ENCODE peak calls at places on chromosomes 4 and X, in four cellular contexts. One of them, this sample, is unnamed. For H3K4me1, the result is how much of the 10 kb centered on the place peaks cover.

GRCh38 chr4:110629214-110629754 is 6.4 kb upstream of the PITX2 start:
- DNase-seq in stomach: no peak
- DNase-seq in aorta: no peak
- DNase-seq in tibial artery: no peak
- DNase-seq in this sample: no peak

GRCh38 chrX:71906133-71906532 is 4.5 kb upstream of the NHSL2 start:
- DNase-seq in stomach: no peak
- DNase-seq in aorta: no peak
- DNase-seq in tibial artery: no peak
- DNase-seq in this sample: no peak

GRCh38 chr4:12889054-12889453 is 595.1 kb downstream of the RAB28 start:
- DNase-seq in stomach: no peak
- DNase-seq in aorta: peak
- DNase-seq in tibial artery: peak
- DNase-seq in this sample: no peak

GRCh38 chr4:100742045-100742444 is 224.2 kb upstream of the EMCN start:
- DNase-seq in stomach: no peak
- DNase-seq in aorta: no peak
- DNase-seq in tibial artery: no peak
- DNase-seq in this sample: no peak

GRCh38 chrX:9997524-9997923 is 30.4 kb downstream of the CLDN34 start:
- DNase-seq in stomach: no peak
- DNase-seq in aorta: no peak
- DNase-seq in tibial artery: no peak
- DNase-seq in this sample: no peak

GRCh38 chr4:8015512-8015911 is 75.9 kb upstream of the AFAP1 start:
- DNase-seq in stomach: no peak
- DNase-seq in aorta: no peak
- DNase-seq in tibial artery: no peak
- DNase-seq in this sample: no peak

GRCh38 chrX:68365356-68365755 is 67.9 kb downstream of the OPHN1 start:
- DNase-seq in stomach: no peak
- DNase-seq in aorta: no peak
- DNase-seq in tibial artery: no peak
- DNase-seq in this sample: no peak

GRCh38 chr4:102321260-102321991 is 23.9 kb downstream of the SLC39A8 start:
- DNase-seq in stomach: no peak
- DNase-seq in aorta: no peak
- DNase-seq in tibial artery: no peak
- DNase-seq in this sample: no peak

GRCh38 chr4:688695-689497 is at the start of gene SLC49A3:
- DNase-seq in stomach: peak
- DNase-seq in aorta: peak
- DNase-seq in tibial artery: no peak
- DNase-seq in this sample: no peak

GRCh38 chr4:171186700-171187099 is 626.5 kb upstream of the GALNTL6 start:
- DNase-seq in stomach: no peak
- DNase-seq in aorta: no peak
- DNase-seq in tibial artery: no peak
- DNase-seq in this sample: no peak

GRCh38 chrX:1813809-1814208 is 198.9 kb downstream of the ASMT start:
- DNase-seq in stomach: no peak
- DNase-seq in aorta: no peak
- DNase-seq in tibial artery: no peak
- DNase-seq in this sample: no peak

GRCh38 chrX:24860140-24860539 is 155.6 kb downstream of the ARX start:
- DNase-seq in stomach: no peak
- DNase-seq in aorta: no peak
- DNase-seq in tibial artery: no peak
- DNase-seq in this sample: no peak

GRCh38 chrX:66751136-66751782 is 112.4 kb upstream of the EDA2R start:
- DNase-seq in stomach: no peak
- DNase-seq in aorta: no peak
- DNase-seq in tibial artery: no peak
- DNase-seq in this sample: no peak

GRCh38 chr4:185831125-185831815 is 19.3 kb upstream of the SORBS2 start:
- DNase-seq in stomach: no peak
- DNase-seq in aorta: no peak
- DNase-seq in tibial artery: no peak
- DNase-seq in this sample: no peak

GRCh38 chr4:184062769-184063168 is 154.9 kb downstream of the ENPP6 start:
- DNase-seq in stomach: no peak
- DNase-seq in aorta: no peak
- DNase-seq in tibial artery: no peak
- DNase-seq in this sample: no peak

GRCh38 chr4:144820706-144821105 is 174.8 kb downstream of the HHIP start:
- DNase-seq in stomach: no peak
- DNase-seq in aorta: no peak
- DNase-seq in tibial artery: no peak
- DNase-seq in this sample: no peak

GRCh38 chr4:156252300-156253016 is 298.8 kb upstream of the CTSO start:
- DNase-seq in stomach: no peak
- DNase-seq in aorta: no peak
- DNase-seq in tibial artery: no peak
- DNase-seq in this sample: no peak

GRCh38 chr4:52714597-52715254 is 36.5 kb downstream of the ERVMER34-1 start:
- DNase-seq in stomach: no peak
- DNase-seq in aorta: no peak
- DNase-seq in tibial artery: no peak
- DNase-seq in this sample: no peak

GRCh38 chr4:133095591-133095990 is 53.5 kb upstream of the PCDH10 start:
- DNase-seq in stomach: no peak
- DNase-seq in aorta: no peak
- DNase-seq in tibial artery: no peak
- DNase-seq in this sample: no peak

GRCh38 chrX:144566592-144566991 is 680.7 kb upstream of the SPANXN1 start:
- DNase-seq in stomach: no peak
- DNase-seq in aorta: no peak
- DNase-seq in tibial artery: no peak
- DNase-seq in this sample: no peak

GRCh38 chrX:106894392-106894909 is 8.7 kb downstream of the RIPPLY1 start:
- DNase-seq in stomach: peak
- DNase-seq in aorta: peak
- DNase-seq in tibial artery: peak
- DNase-seq in this sample: peak

DNA sequence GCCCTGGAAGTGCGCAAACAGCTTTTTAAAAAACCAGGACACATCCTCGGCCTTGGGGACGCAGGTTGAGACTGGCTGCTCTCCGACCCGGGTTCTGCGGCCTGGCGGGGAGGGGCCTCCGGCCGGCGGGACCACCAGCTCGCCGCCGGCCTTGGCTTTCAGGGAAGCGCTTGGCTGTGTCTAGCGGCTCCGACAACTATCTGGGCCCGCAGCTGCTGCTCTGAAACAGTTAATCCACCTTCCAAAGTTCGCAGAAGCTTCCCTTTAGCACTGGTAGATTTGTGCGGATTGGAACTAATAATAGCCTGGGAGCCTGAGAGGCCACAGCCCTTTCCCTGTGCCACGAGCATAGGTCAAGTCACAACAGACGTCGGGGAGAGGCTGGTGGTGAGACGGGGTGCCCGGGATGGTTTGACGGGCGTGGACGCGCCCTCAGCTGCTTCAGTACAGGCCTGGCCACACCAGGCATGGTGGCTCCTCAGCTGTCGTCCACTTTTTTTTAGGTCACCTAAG is 1.2 kb upstream of the SEL1L3 start:
- DNase-seq in stomach: no peak
- DNase-seq in aorta: no peak
- DNase-seq in tibial artery: no peak
- DNase-seq in this sample: no peak
- H3K4me3 ChIP-seq in stomach: peak
- H3K4me3 ChIP-seq in aorta: no peak
- H3K4me3 ChIP-seq in tibial artery: no peak
- H3K4me3 ChIP-seq in this sample: no peak

GRCh38 chr4:38095691-38096090 is 135.5 kb downstream of the PTTG2 start:
- DNase-seq in stomach: no peak
- DNase-seq in aorta: no peak
- DNase-seq in tibial artery: no peak
- DNase-seq in this sample: no peak

GRCh38 chr4:38092701-38093100 is 132.5 kb downstream of the PTTG2 start:
- DNase-seq in stomach: no peak
- DNase-seq in aorta: no peak
- DNase-seq in tibial artery: no peak
- DNase-seq in this sample: no peak

GRCh38 chr4:38091636-38092035 is 131.4 kb downstream of the PTTG2 start:
- DNase-seq in stomach: no peak
- DNase-seq in aorta: no peak
- DNase-seq in tibial artery: no peak
- DNase-seq in this sample: peak

GRCh38 chr4:38097818-38098217 is 137.6 kb downstream of the PTTG2 start:
- DNase-seq in stomach: no peak
- DNase-seq in aorta: no peak
- DNase-seq in tibial artery: no peak
- DNase-seq in this sample: no peak

DNA sequence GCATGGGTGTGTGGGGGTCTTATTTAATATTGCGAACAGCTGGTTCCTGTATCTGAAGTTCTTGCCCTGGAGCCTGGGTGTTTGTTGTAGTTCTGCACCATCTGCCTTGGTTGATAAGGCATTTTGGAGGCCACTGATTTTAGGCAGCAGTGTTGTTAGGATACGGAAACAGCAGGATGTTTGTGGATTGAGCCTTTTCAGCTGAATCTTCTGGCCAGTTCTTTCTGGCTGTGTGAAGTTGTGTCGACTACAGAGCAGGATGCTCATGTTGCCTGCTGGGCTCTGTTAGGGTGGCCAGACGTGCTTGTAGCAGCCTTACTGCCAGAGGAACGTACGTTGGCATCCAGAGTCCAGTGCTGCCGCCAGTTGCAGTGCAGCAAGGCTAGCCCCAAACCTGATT is 134.2 kb downstream of the PTTG2 start:
- DNase-seq in stomach: no peak
- DNase-seq in aorta: no peak
- DNase-seq in tibial artery: no peak
- DNase-seq in this sample: no peak
- H3K4me1 ChIP-seq in stomach: under half
- H3K4me1 ChIP-seq in aorta: under half
- H3K4me1 ChIP-seq in tibial artery: under half
- H3K4me1 ChIP-seq in this sample: under half

GRCh38 chr4:15677507-15677988 is 4.1 kb upstream of the FAM200B start:
- DNase-seq in stomach: peak
- DNase-seq in aorta: no peak
- DNase-seq in tibial artery: no peak
- DNase-seq in this sample: peak

GRCh38 chr4:15682790-15683495 is 1.3 kb downstream of the FAM200B start:
- DNase-seq in stomach: no peak
- DNase-seq in aorta: no peak
- DNase-seq in tibial artery: no peak
- DNase-seq in this sample: no peak

GRCh38 chr4:15682340-15682725 is 706 bp downstream of the FAM200B start:
- DNase-seq in stomach: no peak
- DNase-seq in aorta: no peak
- DNase-seq in tibial artery: no peak
- DNase-seq in this sample: no peak

GRCh38 chr4:15681372-15682339 is at the start of gene FAM200B:
- DNase-seq in stomach: peak
- DNase-seq in aorta: peak
- DNase-seq in tibial artery: peak
- DNase-seq in this sample: peak

DNA sequence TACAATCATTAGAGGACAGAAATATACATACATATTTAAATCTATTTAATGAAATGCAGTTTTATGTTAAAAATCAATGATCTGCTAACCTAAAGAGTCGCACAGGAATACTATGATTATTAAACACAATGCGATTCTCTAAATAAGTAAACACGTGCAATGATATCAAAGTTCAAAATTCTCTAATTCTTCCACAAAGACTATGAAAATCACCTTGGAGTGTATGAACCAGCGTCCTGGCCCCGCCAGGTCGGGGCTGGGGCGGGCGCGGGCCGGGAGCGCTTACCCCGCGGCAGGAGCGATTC is 608 bp upstream of the FAM200B start:
- DNase-seq in stomach: no peak
- DNase-seq in aorta: no peak
- DNase-seq in tibial artery: no peak
- DNase-seq in this sample: no peak
- H3K4me3 ChIP-seq in stomach: peak
- H3K4me3 ChIP-seq in aorta: peak
- H3K4me3 ChIP-seq in tibial artery: peak
- H3K4me3 ChIP-seq in this sample: peak

DNA sequence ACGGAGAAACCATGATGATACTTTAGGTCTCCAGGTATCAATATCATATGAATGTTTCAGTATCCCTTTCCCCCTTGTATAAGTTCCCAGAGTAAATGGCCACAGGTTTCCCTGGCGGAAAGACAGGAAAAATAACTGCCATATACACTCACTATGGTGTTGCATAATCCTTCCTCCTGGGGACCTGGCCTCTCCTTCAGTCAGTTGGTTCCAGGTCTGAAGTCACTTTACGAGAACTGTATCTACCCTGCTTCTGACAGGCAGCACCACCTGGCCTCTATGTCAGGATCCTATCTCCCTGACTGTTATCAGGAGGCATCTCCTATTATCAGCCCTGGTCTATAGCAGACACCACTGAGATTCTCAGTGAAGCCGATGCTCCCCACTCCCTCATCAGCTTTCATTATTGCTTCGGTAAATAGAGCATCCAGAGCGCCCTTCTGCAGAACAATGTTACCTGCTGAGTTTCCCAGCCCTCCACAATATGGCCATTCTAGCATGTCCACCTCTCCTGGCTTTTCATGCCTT is 22.6 kb downstream of the HAUS3 start:
- DNase-seq in stomach: no peak
- DNase-seq in aorta: no peak
- DNase-seq in tibial artery: no peak
- DNase-seq in this sample: no peak
- H3K4me1 ChIP-seq in stomach: under half
- H3K4me1 ChIP-seq in aorta: under half
- H3K4me1 ChIP-seq in tibial artery: under half
- H3K4me1 ChIP-seq in this sample: under half

DNA sequence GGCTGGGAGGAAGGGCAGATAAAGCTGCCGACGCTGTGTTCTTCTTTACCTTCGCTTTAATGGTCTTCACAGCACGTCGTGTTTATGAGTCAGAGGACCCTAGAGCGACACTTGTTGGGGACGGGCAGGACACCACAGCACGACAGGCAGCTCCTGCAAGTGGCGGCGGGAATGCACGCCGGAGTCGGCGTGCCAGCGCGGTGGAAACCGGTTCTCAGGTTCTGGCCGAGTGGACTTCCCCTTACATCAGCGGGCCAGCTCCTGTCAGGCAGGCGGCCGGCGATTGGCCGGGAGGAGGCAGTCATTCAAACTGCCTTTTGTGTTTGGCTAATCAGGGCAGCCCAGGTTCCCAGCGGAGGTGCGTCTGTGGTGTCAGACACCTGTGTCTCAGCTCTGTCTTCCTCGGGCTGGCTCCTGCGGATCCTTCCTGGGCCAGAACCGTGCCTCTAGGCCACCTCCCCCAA is 150.9 kb downstream of the SHROOM3 start:
- DNase-seq in stomach: peak
- DNase-seq in aorta: peak
- DNase-seq in tibial artery: peak
- DNase-seq in this sample: peak
- H3K4me3 ChIP-seq in stomach: peak
- H3K4me3 ChIP-seq in aorta: peak
- H3K4me3 ChIP-seq in tibial artery: peak
- H3K4me3 ChIP-seq in this sample: peak

GRCh38 chr4:75727073-75727472 is 2.7 kb downstream of the USO1 start:
- DNase-seq in stomach: no peak
- DNase-seq in aorta: no peak
- DNase-seq in tibial artery: no peak
- DNase-seq in this sample: no peak
- H3K4me1 ChIP-seq in stomach: half or more
- H3K4me1 ChIP-seq in aorta: under half
- H3K4me1 ChIP-seq in tibial artery: half or more
- H3K4me1 ChIP-seq in this sample: under half